ENCODE peak calls at places on chromosomes 3 and 15, in five cellular contexts. U is Panc1; K is NCI-H510A treated with DMSO at 0.1 percent for 48 hours; V is NCI-H1417; L is activated naive CD8-positive, alpha-beta T cell treated with anti-CD3 and anti-CD28 coated beads, Interleukin-2, amount 50 U/mL, for 24 hours. I is an unnamed sample.

GRCh38 chr15:91737419-91737818 is 116.1 kb upstream of the SLCO3A1 start:
- DNase-seq in V (no peak), K (no peak), L (no peak), U (no peak), I (no peak)

GRCh38 chr3:67462185-67462584 is 192.2 kb downstream of the SUCLG2 start:
- DNase-seq in K (no peak), U (no peak), L (no peak), V (no peak), I (no peak)

GRCh38 chr15:94300612-94301011 is 69.3 kb downstream of the MCTP2 start:
- DNase-seq in L (no peak), V (no peak), K (no peak), U (no peak), I (no peak)

GRCh38 chr15:42933886-42934667 is 13.5 kb upstream of the TTBK2 start:
- DNase-seq in L (no peak), V (no peak), U (no peak), K (no peak), I (no peak)

GRCh38 chr3:37595784-37596180 is 265.9 kb upstream of the CTDSPL start:
- DNase-seq in V (no peak), U (no peak), L (no peak), K (no peak), I (no peak)

GRCh38 chr3:10982782-10983181 is 9.8 kb upstream of the SLC6A1 start:
- DNase-seq in V (no peak), U (no peak), K (no peak), L (no peak), I (no peak)

GRCh38 chr3:94303897-94304296 is 241.0 kb downstream of the NSUN3 start:
- DNase-seq in V (no peak), L (no peak), K (no peak), U (no peak), I (no peak)

GRCh38 chr3:17195856-17196604 is 311.3 kb downstream of the PLCL2 start:
- DNase-seq in U (no peak), L (no peak), K (no peak), V (no peak), I (no peak)

GRCh38 chr3:161222662-161223061 is 1.6 kb downstream of the NMD3 start:
- DNase-seq in L (no peak), U (no peak), V (peak), K (peak), I (no peak)

GRCh38 chr3:123586131-123586530 is 1.3 kb upstream of the HACD2 start:
- DNase-seq in V (peak), L (peak), K (peak), U (no peak), I (peak)

GRCh38 chr3:134619884-134620445 is 30.9 kb downstream of the KY start:
- DNase-seq in L (no peak), K (no peak), U (no peak), V (no peak), I (no peak)

GRCh38 chr15:82689147-82689546 is 20.5 kb downstream of the AP3B2 start:
- DNase-seq in K (no peak), U (no peak), V (no peak), L (no peak), I (no peak)

GRCh38 chr15:97745481-97746071 is 214.9 kb upstream of the ARRDC4 start:
- DNase-seq in L (peak), U (no peak), V (peak), K (peak), I (no peak)

GRCh38 chr15:63833246-63833696 is 477 bp downstream of the HERC1 start:
- DNase-seq in K (no peak), V (peak), L (peak), U (no peak), I (no peak)

I was measured in NCI-H1436.